ENCODE peak calls at places on chromosomes 7 and 10, in nine cellular contexts. Y, Z, X, C, W, J, V, P and R are unnamed samples.
A peak's percentile ranks its signal among the peaks of the same experiment; 100 is the strongest.

GRCh38 chr10:2341298-2341697 is 604.0 kb upstream of the ADARB2 start:
- DNase-seq in C (no peak), J (no peak), Z (no peak), X (no peak), P (no peak), V (no peak), Y (no peak), W (no peak), R (no peak)

GRCh38 chr10:124414077-124414476 is 4.6 kb downstream of the OAT start:
- DNase-seq in Y (no peak), Z (no peak), X (no peak), W (peak; percentile 11), P (no peak), J (no peak), V (no peak), C (no peak), R (no peak)

GRCh38 chr10:89367529-89367928 is 10.3 kb upstream of the IFIT1B start:
- DNase-seq in Y (no peak), W (peak; percentile 8), J (no peak), C (no peak), X (no peak), Z (no peak), P (no peak), V (no peak), R (no peak)

GRCh38 chr10:17562572-17562971 is 54.6 kb downstream of the HACD1 start:
- DNase-seq in V (no peak), P (no peak), W (peak; percentile 89), J (no peak), Y (no peak), X (no peak), Z (no peak), C (no peak), R (no peak)

GRCh38 chr7:23472974-23473847 is 2.9 kb upstream of the IGF2BP3 start:
- DNase-seq in W (peak; percentile 19), J (no peak), Y (no peak), X (no peak), Z (no peak), P (no peak), C (peak; percentile 47), V (peak; percentile 17), R (no peak)

GRCh38 chr7:81752318-81752714 is 17.5 kb downstream of the HGF start:
- DNase-seq in V (no peak), C (no peak), J (no peak), X (no peak), Y (no peak), Z (no peak), P (no peak), W (no peak), R (no peak)

GRCh38 chr7:42406358-42406757 is 169.3 kb upstream of the GLI3 start:
- DNase-seq in J (no peak), P (no peak), C (no peak), X (no peak), W (no peak), Z (no peak), Y (no peak), V (no peak), R (no peak)

GRCh38 chr7:77904252-77904651 is 105.7 kb downstream of the PHTF2 start:
- DNase-seq in W (no peak), P (no peak), Z (no peak), X (no peak), J (no peak), Y (no peak), C (no peak), V (no peak), R (no peak)

GRCh38 chr7:4136501-4137110 is 545.5 kb upstream of the FOXK1 start:
- DNase-seq in J (peak; percentile 53), Y (no peak), W (peak; percentile 8), V (no peak), Z (no peak), C (peak; percentile 52), P (no peak), X (no peak), R (no peak)

GRCh38 chr10:129888784-129889616 is 75.1 kb downstream of the EBF3 start:
- DNase-seq in Y (peak; percentile 60), P (peak; percentile 60), Z (peak; percentile 72), V (peak; percentile 46), J (no peak), X (peak; percentile 54), C (no peak), W (no peak), R (peak; percentile 70)

GRCh38 chr7:1968397-1969111 is 264.2 kb downstream of the MAD1L1 start:
- DNase-seq in J (no peak), X (no peak), W (no peak), C (no peak), V (no peak), Z (no peak), P (no peak), Y (no peak), R (no peak)

GRCh38 chr10:128992770-128993169 is 474.3 kb upstream of the MGMT start:
- DNase-seq in Z (no peak), J (no peak), P (no peak), V (no peak), W (no peak), Y (no peak), C (no peak), X (no peak), R (no peak)

GRCh38 chr7:43878867-43879266 is 9.6 kb upstream of the MRPS24 start:
- DNase-seq in Y (no peak), X (no peak), C (no peak), W (peak; percentile 41), J (no peak), P (no peak), Z (no peak), V (no peak), R (no peak)

GRCh38 chr7:102024005-102024768 is 206.8 kb downstream of the CUX1 start:
- DNase-seq in C (no peak), X (no peak), Z (no peak), J (no peak), W (no peak), P (no peak), Y (no peak), V (no peak), R (no peak)